ENCODE peak calls at places on chromosomes 5 and 9, in four cellular contexts. One of them, this sample, is unnamed.
A peak's percentile ranks its signal among the peaks of the same experiment; 100 is the strongest.

GRCh38 chr5:114928644-114929462 is 240.9 kb downstream of the TRIM36 start:
- DNase-seq in tibial nerve: no peak
- DNase-seq in cardiac fibroblast: no peak
- DNase-seq in retina: no peak
- DNase-seq in this sample: no peak

GRCh38 chr5:39476466-39477215 is 51.9 kb upstream of the DAB2 start:
- DNase-seq in retina: no peak
- DNase-seq in tibial nerve: no peak
- DNase-seq in cardiac fibroblast: peak; percentile 87
- DNase-seq in this sample: no peak

GRCh38 chr5:9544502-9545300 is 1.2 kb downstream of the SEMA5A start:
- DNase-seq in retina: peak; percentile 94
- DNase-seq in cardiac fibroblast: peak; percentile 91
- DNase-seq in tibial nerve: peak; percentile 76
- DNase-seq in this sample: peak; percentile 91

GRCh38 chr5:20041326-20041977 is 53.5 kb upstream of the CDH18 start:
- DNase-seq in cardiac fibroblast: peak; percentile 5
- DNase-seq in retina: no peak
- DNase-seq in tibial nerve: no peak
- DNase-seq in this sample: no peak

GRCh38 chr5:74940782-74941363 is 74.7 kb upstream of the FAM169A start:
- DNase-seq in retina: no peak
- DNase-seq in cardiac fibroblast: no peak
- DNase-seq in tibial nerve: no peak
- DNase-seq in this sample: no peak

GRCh38 chr5:14143843-14144585 is 872 bp downstream of the TRIO start:
- DNase-seq in retina: peak; percentile 80
- DNase-seq in cardiac fibroblast: peak; percentile 57
- DNase-seq in tibial nerve: no peak
- DNase-seq in this sample: peak; percentile 56

GRCh38 chr9:106532616-106533015 is 330.4 kb upstream of the ZNF462 start:
- DNase-seq in retina: no peak
- DNase-seq in tibial nerve: no peak
- DNase-seq in cardiac fibroblast: no peak
- DNase-seq in this sample: no peak

GRCh38 chr5:53434566-53434965 is 45.9 kb upstream of the FST start:
- DNase-seq in tibial nerve: no peak
- DNase-seq in retina: no peak
- DNase-seq in cardiac fibroblast: no peak
- DNase-seq in this sample: no peak

GRCh38 chr9:16950051-16950450 is 79.6 kb upstream of the BNC2 start:
- DNase-seq in tibial nerve: no peak
- DNase-seq in cardiac fibroblast: no peak
- DNase-seq in retina: no peak
- DNase-seq in this sample: peak; percentile 26

GRCh38 chr9:76756273-76756650 is 8.0 kb upstream of the PCA3 start:
- DNase-seq in tibial nerve: no peak
- DNase-seq in retina: no peak
- DNase-seq in cardiac fibroblast: peak; percentile 32
- DNase-seq in this sample: peak; percentile 75

GRCh38 chr9:73824671-73825070 is 672.5 kb upstream of the RORB start:
- DNase-seq in cardiac fibroblast: no peak
- DNase-seq in retina: no peak
- DNase-seq in tibial nerve: no peak
- DNase-seq in this sample: no peak